ENCODE peak calls at places on chromosomes 2 and 18, in nine cellular contexts. One of them, this sample, is unnamed.

GRCh38 chr2:122001441-122001874 is 246.0 kb downstream of the TSN start:
- DNase-seq in NCI-H774: no peak
- DNase-seq in amniotic stem cell: no peak
- DNase-seq in fibroblast of pulmonary artery: no peak
- DNase-seq in GM04503: no peak
- DNase-seq in colonic mucosa: no peak
- DNase-seq in endodermal cell: no peak
- DNase-seq in T-cell: no peak
- DNase-seq in ecto neural progenitor cell: no peak
- DNase-seq in this sample: no peak

GRCh38 chr2:218975060-218975777 is 9.8 kb downstream of the FEV start:
- DNase-seq in ecto neural progenitor cell: no peak
- DNase-seq in fibroblast of pulmonary artery: no peak
- DNase-seq in colonic mucosa: peak; percentile 59
- DNase-seq in GM04503: no peak
- DNase-seq in T-cell: no peak
- DNase-seq in endodermal cell: peak; percentile 8
- DNase-seq in NCI-H774: no peak
- DNase-seq in amniotic stem cell: no peak
- DNase-seq in this sample: no peak

GRCh38 chr2:170222298-170222697 is 44.4 kb downstream of the MYO3B start:
- DNase-seq in T-cell: no peak
- DNase-seq in colonic mucosa: no peak
- DNase-seq in amniotic stem cell: no peak
- DNase-seq in endodermal cell: peak; percentile 60
- DNase-seq in GM04503: no peak
- DNase-seq in ecto neural progenitor cell: no peak
- DNase-seq in NCI-H774: no peak
- DNase-seq in fibroblast of pulmonary artery: no peak
- DNase-seq in this sample: no peak

GRCh38 chr2:227415538-227416424 is 28.0 kb upstream of the SCYGR1 start:
- DNase-seq in colonic mucosa: no peak
- DNase-seq in NCI-H774: no peak
- DNase-seq in ecto neural progenitor cell: peak; percentile 11
- DNase-seq in T-cell: no peak
- DNase-seq in fibroblast of pulmonary artery: peak; percentile 94
- DNase-seq in endodermal cell: no peak
- DNase-seq in amniotic stem cell: peak; percentile 59
- DNase-seq in GM04503: no peak
- DNase-seq in this sample: peak; percentile 20

GRCh38 chr2:118750959-118751565 is 96.4 kb downstream of the EN1 start:
- DNase-seq in T-cell: no peak
- DNase-seq in GM04503: peak; percentile 91
- DNase-seq in colonic mucosa: no peak
- DNase-seq in NCI-H774: no peak
- DNase-seq in amniotic stem cell: no peak
- DNase-seq in ecto neural progenitor cell: no peak
- DNase-seq in fibroblast of pulmonary artery: peak; percentile 18
- DNase-seq in endodermal cell: no peak
- DNase-seq in this sample: no peak

GRCh38 chr2:32926708-32927084 is 20.1 kb upstream of the LTBP1 start:
- DNase-seq in T-cell: no peak
- DNase-seq in NCI-H774: peak; percentile 14
- DNase-seq in ecto neural progenitor cell: no peak
- DNase-seq in GM04503: no peak
- DNase-seq in fibroblast of pulmonary artery: peak; percentile 95
- DNase-seq in amniotic stem cell: no peak
- DNase-seq in endodermal cell: peak; percentile 61
- DNase-seq in colonic mucosa: no peak
- DNase-seq in this sample: no peak

GRCh38 chr18:57440331-57441101 is 5.3 kb downstream of the ONECUT2 start:
- DNase-seq in T-cell: no peak
- DNase-seq in endodermal cell: peak; percentile 82
- DNase-seq in NCI-H774: no peak
- DNase-seq in GM04503: no peak
- DNase-seq in colonic mucosa: no peak
- DNase-seq in amniotic stem cell: no peak
- DNase-seq in ecto neural progenitor cell: peak; percentile 67
- DNase-seq in fibroblast of pulmonary artery: no peak
- DNase-seq in this sample: no peak

GRCh38 chr2:204763974-204764703 is 218.9 kb downstream of the PARD3B start:
- DNase-seq in colonic mucosa: no peak
- DNase-seq in T-cell: no peak
- DNase-seq in endodermal cell: no peak
- DNase-seq in ecto neural progenitor cell: no peak
- DNase-seq in NCI-H774: no peak
- DNase-seq in fibroblast of pulmonary artery: no peak
- DNase-seq in amniotic stem cell: no peak
- DNase-seq in GM04503: no peak
- DNase-seq in this sample: no peak

GRCh38 chr18:400466-400865 is 100.0 kb downstream of the COLEC12 start:
- DNase-seq in ecto neural progenitor cell: no peak
- DNase-seq in amniotic stem cell: no peak
- DNase-seq in colonic mucosa: peak; percentile 22
- DNase-seq in GM04503: peak; percentile 98
- DNase-seq in endodermal cell: no peak
- DNase-seq in NCI-H774: no peak
- DNase-seq in fibroblast of pulmonary artery: peak; percentile 60
- DNase-seq in T-cell: no peak
- DNase-seq in this sample: no peak